ENCODE peak calls at places on chromosomes 7 and 10, in four cellular contexts. One of them, this sample, is unnamed. For H3K79me2, the result is how much of the 10 kb centered on the place peaks cover.

GRCh38 chr7:16135628-16136027 is 285.7 kb downstream of the CRPPA start:
- DNase-seq in GM23338: no peak
- DNase-seq in neural progenitor cell: no peak
- DNase-seq in OCI-LY7: no peak
- DNase-seq in this sample: no peak

GRCh38 chr7:140478361-140479061 is 794 bp downstream of the MKRN1 start:
- DNase-seq in GM23338: peak
- DNase-seq in OCI-LY7: peak
- DNase-seq in neural progenitor cell: peak
- DNase-seq in this sample: no peak

GRCh38 chr10:7410306-7410799 is 481 bp downstream of the SFMBT2 start:
- DNase-seq in OCI-LY7: peak
- DNase-seq in neural progenitor cell: peak
- DNase-seq in GM23338: peak
- DNase-seq in this sample: no peak

GRCh38 chr10:83682399-83682798 is 456.9 kb upstream of the GHITM start:
- DNase-seq in GM23338: no peak
- DNase-seq in neural progenitor cell: no peak
- DNase-seq in OCI-LY7: no peak
- DNase-seq in this sample: no peak

GRCh38 chr7:114864278-114864677 is 57.6 kb upstream of the MDFIC start:
- DNase-seq in neural progenitor cell: no peak
- DNase-seq in GM23338: no peak
- DNase-seq in OCI-LY7: no peak
- DNase-seq in this sample: no peak

GRCh38 chr7:537911-538634 is 18.4 kb upstream of the PDGFA start:
- DNase-seq in neural progenitor cell: no peak
- DNase-seq in GM23338: peak
- DNase-seq in OCI-LY7: no peak
- DNase-seq in this sample: peak

GRCh38 chr7:19725770-19726169 is 16.9 kb upstream of the POLR1F start:
- DNase-seq in GM23338: no peak
- DNase-seq in OCI-LY7: no peak
- DNase-seq in neural progenitor cell: no peak
- DNase-seq in this sample: no peak

GRCh38 chr7:75993689-75994387 is 557 bp downstream of the TMEM120A start:
- DNase-seq in neural progenitor cell: peak
- DNase-seq in OCI-LY7: no peak
- DNase-seq in GM23338: peak
- DNase-seq in this sample: peak

GRCh38 chr10:137031-137430 is 1.8 kb downstream of the ZMYND11 start:
- DNase-seq in OCI-LY7: peak
- DNase-seq in GM23338: peak
- DNase-seq in neural progenitor cell: peak
- DNase-seq in this sample: peak

GRCh38 chr10:99484626-99485581 is 47.8 kb upstream of the NKX2-3 start:
- DNase-seq in OCI-LY7: no peak
- DNase-seq in GM23338: peak
- DNase-seq in neural progenitor cell: peak
- DNase-seq in this sample: no peak

GRCh38 chr7:66529889-66530615 is 98.6 kb upstream of the KCTD7 start:
- DNase-seq in neural progenitor cell: peak
- DNase-seq in OCI-LY7: no peak
- DNase-seq in GM23338: peak
- DNase-seq in this sample: no peak

GRCh38 chr10:50650481-50650880 is 26.7 kb upstream of the SGMS1 start:
- DNase-seq in neural progenitor cell: no peak
- DNase-seq in OCI-LY7: no peak
- DNase-seq in GM23338: no peak
- DNase-seq in this sample: no peak

GRCh38 chr10:61172182-61172926 is 228.4 kb upstream of the RHOBTB1 start:
- DNase-seq in neural progenitor cell: no peak
- DNase-seq in OCI-LY7: no peak
- DNase-seq in GM23338: no peak
- DNase-seq in this sample: no peak

GRCh38 chr10:22624289-22624738 is 90.1 kb downstream of the PIP4K2A start:
- DNase-seq in OCI-LY7: no peak
- DNase-seq in neural progenitor cell: no peak
- DNase-seq in GM23338: peak
- DNase-seq in this sample: peak

GRCh38 chr7:119377-120163 is 72.8 kb upstream of the FAM20C start:
- DNase-seq in GM23338: no peak
- DNase-seq in neural progenitor cell: peak
- DNase-seq in OCI-LY7: no peak
- DNase-seq in this sample: no peak

GRCh38 chr10:624605-625334 is 64.7 kb downstream of the DIP2C start:
- DNase-seq in neural progenitor cell: peak
- DNase-seq in GM23338: peak
- DNase-seq in OCI-LY7: no peak
- DNase-seq in this sample: peak

GRCh38 chr7:157047148-157047547 is 36.7 kb upstream of the MNX1 start:
- DNase-seq in neural progenitor cell: no peak
- DNase-seq in OCI-LY7: no peak
- DNase-seq in GM23338: no peak
- DNase-seq in this sample: no peak

GRCh38 chr7:121624922-121625321 is 228.8 kb upstream of the FAM3C start:
- DNase-seq in GM23338: no peak
- DNase-seq in OCI-LY7: no peak
- DNase-seq in neural progenitor cell: no peak
- DNase-seq in this sample: no peak

GRCh38 chr10:57867226-57867625 is 400.5 kb downstream of the IPMK start:
- DNase-seq in neural progenitor cell: no peak
- DNase-seq in OCI-LY7: no peak
- DNase-seq in GM23338: no peak
- DNase-seq in this sample: peak

GRCh38 chr10:6023661-6024333 is 38.4 kb downstream of the IL2RA start:
- DNase-seq in neural progenitor cell: no peak
- DNase-seq in OCI-LY7: no peak
- DNase-seq in GM23338: no peak
- DNase-seq in this sample: no peak

GRCh38 chr7:151888079-151888673 is 11.3 kb upstream of the PRKAG2 start:
- DNase-seq in GM23338: peak
- DNase-seq in neural progenitor cell: peak
- DNase-seq in OCI-LY7: no peak
- DNase-seq in this sample: no peak
- H3K27ac ChIP-seq in GM23338: no peak
- H3K27ac ChIP-seq in neural progenitor cell: no peak
- H3K27ac ChIP-seq in OCI-LY7: no peak
- H3K27ac ChIP-seq in this sample: no peak

DNA sequence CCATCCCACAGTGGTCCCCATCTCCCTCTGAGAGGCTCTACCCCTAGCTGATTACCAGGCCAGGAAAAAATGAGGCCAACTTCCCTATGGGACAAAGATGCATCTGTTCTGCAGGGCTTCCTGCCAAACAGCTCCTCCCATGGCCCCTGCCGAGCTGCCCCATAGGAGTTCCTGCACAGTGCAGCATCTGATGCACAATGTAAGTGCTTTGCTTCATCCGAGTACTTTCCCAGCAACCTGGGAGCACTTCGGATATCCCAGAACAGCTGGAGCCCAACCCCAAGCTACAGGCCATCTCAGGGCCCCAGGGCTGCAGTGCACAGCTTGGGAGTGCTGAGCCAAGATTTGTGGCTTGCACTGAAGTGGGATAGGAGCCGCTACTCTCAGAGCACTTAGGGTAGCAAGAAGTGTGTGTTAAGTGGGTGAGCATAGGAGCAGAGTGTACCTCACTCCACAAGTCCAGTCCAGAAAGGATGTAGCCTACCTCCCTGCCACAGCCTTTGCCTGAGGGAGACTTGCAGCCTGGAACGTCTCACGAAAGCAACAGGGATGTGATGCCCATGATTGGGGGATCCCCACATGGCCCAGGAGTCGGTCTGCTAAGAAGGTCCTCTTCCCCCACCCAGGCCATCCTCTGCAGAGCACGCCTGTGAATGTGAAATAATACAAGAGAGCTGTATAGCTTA is 209.6 kb upstream of the VWC2 start:
- DNase-seq in OCI-LY7: no peak
- DNase-seq in GM23338: no peak
- DNase-seq in neural progenitor cell: no peak
- DNase-seq in this sample: no peak
- H3K79me2 ChIP-seq in OCI-LY7: under half
- H3K79me2 ChIP-seq in GM23338: under half
- H3K79me2 ChIP-seq in neural progenitor cell: under half
- H3K79me2 ChIP-seq in this sample: under half

DNA sequence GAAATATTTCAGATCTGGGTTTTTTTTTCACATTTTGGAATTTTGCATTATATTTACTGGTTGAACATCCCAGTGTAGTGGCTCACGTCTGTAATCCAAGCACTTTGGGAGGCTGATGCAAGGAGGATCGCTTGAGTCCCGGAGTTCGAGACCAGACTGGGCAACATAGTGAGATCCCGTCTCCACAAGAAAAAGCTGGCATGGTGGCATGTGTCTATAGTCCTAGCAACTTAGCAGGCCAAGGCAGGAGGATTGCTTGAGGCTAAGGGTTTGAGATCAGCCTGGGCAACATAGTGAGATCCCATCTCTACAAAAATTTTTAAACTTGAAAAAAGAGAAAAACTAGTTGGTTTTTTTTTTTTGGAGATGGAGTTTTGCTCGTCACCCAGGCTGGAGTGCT is 6.0 kb downstream of the RFC2 start:
- DNase-seq in neural progenitor cell: no peak
- DNase-seq in GM23338: no peak
- DNase-seq in OCI-LY7: no peak
- DNase-seq in this sample: no peak
- H3K27ac ChIP-seq in neural progenitor cell: no peak
- H3K27ac ChIP-seq in GM23338: no peak
- H3K27ac ChIP-seq in OCI-LY7: no peak
- H3K27ac ChIP-seq in this sample: no peak

DNA sequence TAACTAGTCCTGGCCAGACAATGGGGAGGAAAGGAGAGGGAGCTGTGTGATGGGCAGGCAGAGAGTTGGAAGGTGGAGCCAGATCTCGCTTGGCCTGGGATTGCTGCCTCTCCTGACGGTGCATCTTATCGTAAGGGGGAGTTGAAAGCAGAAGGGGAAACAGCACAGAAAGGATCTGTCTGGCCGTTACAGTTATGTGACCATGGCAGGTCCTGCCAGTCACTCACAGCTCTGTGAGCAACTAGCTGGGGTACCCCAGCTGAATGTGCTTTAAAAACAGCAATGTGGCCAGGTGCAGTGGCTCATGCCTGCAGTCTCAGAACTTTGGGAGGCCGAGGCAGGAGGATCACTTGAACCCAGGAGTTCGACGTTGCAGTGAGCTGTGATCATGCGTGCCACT is 8.1 kb downstream of the BLVRA start:
- DNase-seq in OCI-LY7: no peak
- DNase-seq in GM23338: peak
- DNase-seq in neural progenitor cell: peak
- DNase-seq in this sample: no peak
- H3K79me2 ChIP-seq in OCI-LY7: under half
- H3K79me2 ChIP-seq in GM23338: under half
- H3K79me2 ChIP-seq in neural progenitor cell: under half
- H3K79me2 ChIP-seq in this sample: under half

GRCh38 chr7:103074519-103075336 is at the start of the genes ARMC10 and FBXL13:
- DNase-seq in OCI-LY7: peak
- DNase-seq in neural progenitor cell: peak
- DNase-seq in GM23338: peak
- DNase-seq in this sample: peak

GRCh38 chr7:103073989-103074518 is 542 bp downstream of the FBXL13 start:
- DNase-seq in neural progenitor cell: peak
- DNase-seq in OCI-LY7: no peak
- DNase-seq in GM23338: peak
- DNase-seq in this sample: no peak

GRCh38 chr7:103076767-103077166 is 1.8 kb downstream of the ARMC10 start:
- DNase-seq in OCI-LY7: no peak
- DNase-seq in GM23338: no peak
- DNase-seq in neural progenitor cell: no peak
- DNase-seq in this sample: no peak

GRCh38 chr7:103077318-103077717 is 2.4 kb downstream of the ARMC10 start:
- DNase-seq in neural progenitor cell: no peak
- DNase-seq in GM23338: no peak
- DNase-seq in OCI-LY7: no peak
- DNase-seq in this sample: no peak

GRCh38 chr7:103075337-103075918 is 488 bp downstream of the ARMC10 start:
- DNase-seq in OCI-LY7: peak
- DNase-seq in neural progenitor cell: peak
- DNase-seq in GM23338: peak
- DNase-seq in this sample: peak
- H3K27ac ChIP-seq in OCI-LY7: peak
- H3K27ac ChIP-seq in neural progenitor cell: peak
- H3K27ac ChIP-seq in GM23338: peak
- H3K27ac ChIP-seq in this sample: peak

GRCh38 chr7:17205850-17206353 is 92.5 kb upstream of the AHR start:
- DNase-seq in GM23338: no peak
- DNase-seq in OCI-LY7: no peak
- DNase-seq in neural progenitor cell: no peak
- DNase-seq in this sample: no peak
- H3K79me2 ChIP-seq in GM23338: under half
- H3K79me2 ChIP-seq in OCI-LY7: under half
- H3K79me2 ChIP-seq in neural progenitor cell: under half
- H3K79me2 ChIP-seq in this sample: under half

DNA sequence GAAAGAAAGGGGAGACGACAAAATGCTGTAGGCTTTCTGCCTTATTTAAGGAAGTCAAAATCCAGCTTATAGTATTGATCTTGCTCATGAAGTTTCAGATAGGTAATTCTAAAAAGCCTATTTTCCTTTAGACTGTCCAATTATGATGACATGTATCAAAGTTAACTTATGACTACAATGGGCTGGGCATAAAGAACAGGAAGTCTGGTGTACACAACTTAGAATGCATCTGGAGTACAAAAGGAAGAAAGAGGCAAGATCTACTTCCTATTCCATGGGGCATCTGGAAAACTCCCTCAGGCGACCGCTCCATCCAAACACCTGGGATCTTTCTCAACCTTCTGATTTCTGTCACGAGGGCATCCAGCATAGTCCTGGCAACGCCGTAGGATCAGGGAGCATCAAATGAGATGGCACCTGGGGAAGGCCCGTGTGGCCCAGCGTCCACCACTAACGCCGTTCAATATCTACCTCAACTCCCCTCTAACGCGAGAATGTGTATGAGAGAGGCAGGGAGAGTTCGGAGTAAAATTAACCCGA is 512 bp downstream of the FAM24B start:
- DNase-seq in neural progenitor cell: no peak
- DNase-seq in GM23338: no peak
- DNase-seq in OCI-LY7: peak
- DNase-seq in this sample: no peak
- H3K27ac ChIP-seq in neural progenitor cell: no peak
- H3K27ac ChIP-seq in GM23338: no peak
- H3K27ac ChIP-seq in OCI-LY7: no peak
- H3K27ac ChIP-seq in this sample: peak